ENCODE peak calls at places on chromosomes 12 and 14, in four cellular contexts. F is HT1080; T is CD4-positive, alpha-beta T cell; K is frontal cortex. I is an unnamed sample.

GRCh38 chr14:61438497-61438859 is 117.1 kb downstream of the PRKCH start:
- DNase-seq in T (no peak), F (no peak), K (no peak), I (no peak)

GRCh38 chr12:120077260-120077659 is 39.3 kb downstream of the RAB35 start:
- DNase-seq in T (no peak), K (no peak), F (no peak), I (no peak)

GRCh38 chr12:104356231-104357115 is 52.9 kb downstream of the EID3 start:
- DNase-seq in T (no peak), F (no peak), K (no peak), I (no peak)

GRCh38 chr12:50188875-50189575 is 21.9 kb upstream of the CERS5 start:
- DNase-seq in T (no peak), F (no peak), K (no peak), I (no peak)

GRCh38 chr12:25458047-25458552 is 95.0 kb downstream of the LMNTD1 start:
- DNase-seq in F (peak), K (no peak), T (no peak), I (no peak)

GRCh38 chr12:47882796-47883546 is 21.8 kb downstream of the VDR start:
- DNase-seq in F (no peak), T (peak), K (no peak), I (no peak)

GRCh38 chr14:77458249-77458950 is 507 bp downstream of the AHSA1 start:
- DNase-seq in T (peak), K (no peak), F (peak), I (peak)

GRCh38 chr12:54521291-54522062 is 23.9 kb downstream of the NCKAP1L start:
- DNase-seq in T (no peak), F (no peak), K (no peak), I (no peak)

GRCh38 chr12:11846504-11846903 is 197.0 kb downstream of the ETV6 start:
- DNase-seq in K (no peak), F (no peak), T (no peak), I (no peak)

GRCh38 chr14:55125403-55125802 is 3.6 kb upstream of the LGALS3 start:
- DNase-seq in T (no peak), K (no peak), F (peak), I (no peak)

GRCh38 chr12:66388512-66388911 is 86.2 kb downstream of the HELB start:
- DNase-seq in K (no peak), T (no peak), F (no peak), I (no peak)

GRCh38 chr14:25411933-25412757 is 362.2 kb upstream of the STXBP6 start:
- DNase-seq in F (no peak), T (no peak), K (peak), I (no peak)

GRCh38 chr12:47033797-47034555 is 45.4 kb upstream of the PCED1B start:
- DNase-seq in T (no peak), K (no peak), F (no peak), I (no peak)

GRCh38 chr12:103880299-103881142 is 39.5 kb upstream of the NT5DC3 start:
- DNase-seq in F (no peak), K (no peak), T (no peak), I (no peak)

GRCh38 chr12:85519163-85519562 is 239.1 kb downstream of the ALX1 start:
- DNase-seq in F (no peak), K (no peak), T (no peak), I (no peak)

GRCh38 chr14:100155049-100155621 is 4.3 kb downstream of the DEGS2 start:
- DNase-seq in T (no peak), K (no peak), F (peak), I (no peak)

GRCh38 chr12:123934016-123934620 is 38.5 kb downstream of the CCDC92 start:
- DNase-seq in F (no peak), K (no peak), T (no peak), I (no peak)

GRCh38 chr14:32330356-32331226 is 1.5 kb downstream of the AKAP6 start:
- DNase-seq in T (no peak), F (no peak), K (no peak), I (no peak)

GRCh38 chr14:101097109-101097793 is 193.7 kb upstream of the RTL1 start:
- DNase-seq in T (no peak), F (no peak), K (no peak), I (no peak)

GRCh38 chr12:116382456-116382902 is 105.0 kb upstream of the MED13L start:
- DNase-seq in T (no peak), F (no peak), K (no peak), I (no peak)

I was measured in effector CD8-positive, alpha-beta T cell.